ENCODE peak calls at places on chromosomes 6 and 20, in eight cellular contexts. T is cardiac fibroblast; L is hypothalamus; D is NCI-H2227 treated with DMSO at 0.1 percent for 48 hours; Z is effector CD4-positive, alpha-beta T cell; F is A549; W is AG20443; O is WTC11. X is an unnamed sample.

GRCh38 chr6:101326411-101326810 is 67.1 kb upstream of the GRIK2 start:
- DNase-seq in D (no peak), W (no peak), T (no peak), F (no peak), O (no peak), L (no peak), Z (no peak), X (no peak)

GRCh38 chr6:126033696-126034095 is 47.4 kb downstream of the TRMT11 start:
- DNase-seq in O (no peak), L (no peak), F (peak; percentile 29), D (peak; percentile 6), W (peak; percentile 83), T (peak; percentile 91), Z (no peak), X (peak; percentile 31)

GRCh38 chr6:73800997-73801396 is 105.0 kb downstream of the CD109 start:
- DNase-seq in F (no peak), T (no peak), Z (no peak), L (no peak), W (no peak), D (no peak), O (no peak), X (no peak)

GRCh38 chr20:62400541-62400940 is 6.5 kb downstream of the CABLES2 start:
- DNase-seq in F (no peak), D (no peak), L (no peak), Z (no peak), W (no peak), T (no peak), O (no peak), X (no peak)

GRCh38 chr6:3742076-3742425 is 9.5 kb downstream of the PXDC1 start:
- DNase-seq in F (no peak), O (no peak), L (no peak), Z (no peak), T (no peak), W (no peak), D (no peak), X (no peak)

GRCh38 chr6:113009682-113010081 is 662.6 kb downstream of the RFPL4B start:
- DNase-seq in W (peak; percentile 19), T (peak; percentile 53), Z (no peak), L (no peak), O (no peak), F (no peak), D (no peak), X (no peak)

GRCh38 chr20:34954905-34955231 is 738 bp downstream of the GSS start:
- DNase-seq in F (no peak), T (peak; percentile 55), Z (no peak), L (peak; percentile 6), W (peak; percentile 65), O (peak; percentile 22), D (no peak), X (no peak)

GRCh38 chr6:44386364-44386928 is 1.1 kb upstream of the CDC5L start:
- DNase-seq in O (no peak), F (no peak), W (peak; percentile 80), Z (no peak), D (no peak), L (no peak), T (no peak), X (no peak)

GRCh38 chr6:42316390-42316970 is 98.8 kb upstream of the MRPS10 start:
- DNase-seq in F (no peak), O (no peak), T (peak; percentile 68), W (no peak), D (no peak), L (no peak), Z (no peak), X (peak; percentile 11)

GRCh38 chr6:20632696-20633095 is 98.4 kb downstream of the CDKAL1 start:
- DNase-seq in L (no peak), F (no peak), O (no peak), T (no peak), W (no peak), D (no peak), Z (no peak), X (no peak)

GRCh38 chr20:10388571-10388970 is 45.5 kb downstream of the MKKS start:
- DNase-seq in T (no peak), O (no peak), F (no peak), W (no peak), D (no peak), L (no peak), Z (no peak), X (no peak)

X was measured in globus pallidus.